ENCODE peak calls at places on chromosomes 7 and 10, in eight cellular contexts. F is fibroblast of lung, B is tibial artery, S is lung, T is uterus, D is lower lobe of right lung, J is PC-3, Q is cardiac muscle cell. R is an unnamed sample.

GRCh38 chr7:86976958-86977357 is 82.5 kb downstream of the ELAPOR2 start:
- DNase-seq in B (no peak), D (no peak), J (no peak), T (no peak), Q (no peak), F (no peak), S (no peak), R (no peak)

GRCh38 chr10:37975407-37975991 is 948 bp downstream of the ZNF25 start:
- DNase-seq in T (no peak), J (peak; percentile 20), F (peak; percentile 34), S (no peak), Q (peak; percentile 0), B (no peak), D (no peak), R (no peak)

GRCh38 chr7:142181211-142181610 is 69.7 kb downstream of the MGAM2 start:
- DNase-seq in B (no peak), D (no peak), Q (no peak), S (no peak), J (no peak), F (no peak), T (no peak), R (no peak)

GRCh38 chr7:157228864-157229422 is 90.2 kb downstream of the UBE3C start:
- DNase-seq in T (no peak), J (peak; percentile 45), Q (peak; percentile 37), B (no peak), F (peak; percentile 40), D (no peak), S (no peak), R (no peak)

GRCh38 chr10:50990568-50991495 is 83.5 kb upstream of the PRKG1 start:
- DNase-seq in J (peak; percentile 87), F (peak; percentile 97), D (peak; percentile 48), Q (peak; percentile 74), S (peak; percentile 46), B (peak; percentile 82), T (peak; percentile 57), R (no peak)

GRCh38 chr7:91398341-91398740 is 134.1 kb downstream of the FZD1 start:
- DNase-seq in J (no peak), F (no peak), B (no peak), T (no peak), S (no peak), Q (no peak), D (no peak), R (no peak)

GRCh38 chr7:121385800-121386179 is 10.3 kb downstream of the FAM3C start:
- DNase-seq in Q (peak; percentile 34), S (no peak), D (no peak), T (no peak), B (no peak), F (peak; percentile 11), J (no peak), R (no peak)

GRCh38 chr7:36057375-36057774 is 95.7 kb upstream of the EEPD1 start:
- DNase-seq in B (no peak), F (no peak), Q (no peak), D (no peak), J (no peak), T (no peak), S (no peak), R (no peak)

GRCh38 chr7:2092279-2092678 is 140.5 kb downstream of the MAD1L1 start:
- DNase-seq in S (no peak), T (no peak), J (peak; percentile 20), D (no peak), Q (no peak), B (no peak), F (no peak), R (no peak)

GRCh38 chr10:127046975-127047877 is 142.0 kb downstream of the DOCK1 start:
- DNase-seq in Q (no peak), S (no peak), B (no peak), T (no peak), D (no peak), F (peak; percentile 64), J (no peak), R (no peak)

GRCh38 chr10:5888352-5888751 is 1.3 kb downstream of the ANKRD16 start:
- DNase-seq in S (no peak), F (peak; percentile 48), D (no peak), B (peak; percentile 4), Q (no peak), T (no peak), J (peak; percentile 8), R (no peak)

GRCh38 chr10:90856964-90857634 is 740 bp downstream of the HTR7 start:
- DNase-seq in T (no peak), Q (no peak), D (no peak), F (no peak), B (no peak), S (no peak), J (no peak), R (no peak)

GRCh38 chr7:157768198-157768597 is 431.4 kb downstream of the DNAJB6 start:
- DNase-seq in D (peak; percentile 38), S (no peak), J (no peak), Q (no peak), B (no peak), F (no peak), T (no peak), R (no peak)

GRCh38 chr10:70234668-70235447 is 1.6 kb upstream of the PPA1 start:
- DNase-seq in F (peak; percentile 79), J (no peak), T (peak; percentile 37), D (no peak), S (no peak), Q (no peak), B (no peak), R (peak; percentile 90)

GRCh38 chr7:1460757-1461639 is 1.7 kb upstream of the MICALL2 start:
- DNase-seq in S (peak; percentile 47), J (peak; percentile 34), B (peak; percentile 91), Q (peak; percentile 38), F (peak; percentile 78), T (peak; percentile 62), D (peak; percentile 77), R (peak; percentile 92)

GRCh38 chr10:32095116-32095733 is 39.0 kb upstream of the KIF5B start:
- DNase-seq in T (no peak), J (peak; percentile 66), Q (no peak), B (no peak), F (peak; percentile 61), S (no peak), D (no peak), R (no peak)

GRCh38 chr7:64959072-64959747 is 31.6 kb downstream of the ZNF117 start:
- DNase-seq in J (no peak), S (no peak), B (no peak), D (no peak), F (no peak), Q (no peak), T (no peak), R (no peak)

GRCh38 chr7:26457702-26458327 is 166.2 kb downstream of the SNX10 start:
- DNase-seq in F (no peak), D (no peak), B (no peak), S (no peak), Q (no peak), J (no peak), T (no peak), R (no peak)

DNA sequence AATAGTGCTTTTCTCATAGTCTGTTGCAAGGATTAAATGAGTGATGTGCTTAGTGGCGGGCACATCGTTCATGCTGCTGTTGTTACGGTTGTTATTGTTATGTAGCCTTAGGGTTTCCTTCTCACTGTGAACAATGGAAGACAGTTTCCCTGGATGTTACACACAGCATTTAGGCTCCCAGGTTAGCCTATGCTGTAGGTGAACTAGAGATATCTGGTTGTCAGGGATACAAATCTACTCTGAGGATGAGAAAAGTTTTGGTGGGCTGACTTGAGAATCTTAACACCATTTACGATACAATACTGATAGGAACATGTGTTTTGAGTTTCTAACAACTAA is 14.7 kb downstream of the SH3PXD2A start:
- DNase-seq in B (no peak), S (no peak), T (no peak), J (no peak), Q (no peak), F (no peak), D (no peak), R (no peak)
- H3K4me3 ChIP-seq in B (no peak overlapping the region), S (no peak overlapping the region), T (no peak overlapping the region), J (no peak overlapping the region), Q (no peak overlapping the region), F (no peak overlapping the region), D (no peak overlapping the region), R (no peak overlapping the region)

GRCh38 chr7:155591055-155591750 is 44.8 kb upstream of the CNPY1 start:
- DNase-seq in Q (no peak), J (peak; percentile 68), B (peak; percentile 53), D (no peak), S (no peak), T (no peak), F (no peak), R (no peak)

GRCh38 chr7:155594163-155594732 is 47.9 kb upstream of the CNPY1 start:
- DNase-seq in J (no peak), B (peak; percentile 48), F (no peak), D (peak; percentile 43), Q (no peak), S (no peak), T (no peak), R (no peak)

GRCh38 chr7:155594961-155595366 is 48.6 kb upstream of the CNPY1 start:
- DNase-seq in S (no peak), F (no peak), Q (no peak), J (no peak), D (peak; percentile 46), T (no peak), B (no peak), R (no peak)

GRCh38 chr7:155590215-155591023 is 44.1 kb upstream of the CNPY1 start:
- DNase-seq in D (peak; percentile 93), S (peak; percentile 78), Q (peak; percentile 45), T (no peak), B (peak; percentile 62), J (no peak), F (no peak), R (no peak)

GRCh38 chr7:155593455-155594162 is 47.2 kb upstream of the CNPY1 start:
- DNase-seq in F (no peak), B (peak; percentile 58), S (no peak), J (no peak), D (peak; percentile 64), T (no peak), Q (no peak), R (no peak)
- H3K4me1 ChIP-seq in F (no peaks in the 10 kb centered on the region), B (no peaks in the 10 kb centered on the region), S (peaks cover 8% of the 10 kb centered on the region), J (peaks cover 9% of the 10 kb centered on the region), D (peaks cover 16% of the 10 kb centered on the region), T (no peaks in the 10 kb centered on the region), Q (peaks cover 7% of the 10 kb centered on the region), R (no peaks in the 10 kb centered on the region)

DNA sequence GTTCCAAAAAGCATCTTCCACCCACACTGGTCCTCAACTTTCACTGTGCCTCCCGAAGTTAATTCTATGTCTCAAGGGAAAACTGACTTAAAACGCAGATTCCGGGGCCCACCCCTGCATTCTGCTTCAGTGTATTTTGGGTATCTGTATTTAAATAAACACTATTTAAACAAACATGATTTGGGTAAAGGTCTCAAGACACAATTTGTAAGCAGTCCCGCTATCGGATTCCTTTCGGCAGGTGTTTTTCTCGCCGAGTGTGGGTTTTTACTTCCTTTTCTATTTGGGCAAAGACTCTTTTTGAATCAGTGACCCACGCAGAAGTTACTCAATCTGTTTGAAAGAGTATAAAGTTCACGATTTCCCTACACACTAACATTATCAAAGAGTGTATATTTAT is 1.2 kb downstream of the PDIA4 start:
- DNase-seq in S (no peak), J (no peak), B (no peak), D (no peak), T (no peak), Q (no peak), F (no peak), R (no peak)
- H3K4me3 ChIP-seq in S (no peak overlapping the region), J (peak overlapping the region; percentile 82), B (peak overlapping the region; percentile 82), D (peak overlapping the region; percentile 83), T (no peak overlapping the region), Q (peak overlapping the region; percentile 88), F (peak overlapping the region; percentile 96), R (peak overlapping the region; percentile 73)

DNA sequence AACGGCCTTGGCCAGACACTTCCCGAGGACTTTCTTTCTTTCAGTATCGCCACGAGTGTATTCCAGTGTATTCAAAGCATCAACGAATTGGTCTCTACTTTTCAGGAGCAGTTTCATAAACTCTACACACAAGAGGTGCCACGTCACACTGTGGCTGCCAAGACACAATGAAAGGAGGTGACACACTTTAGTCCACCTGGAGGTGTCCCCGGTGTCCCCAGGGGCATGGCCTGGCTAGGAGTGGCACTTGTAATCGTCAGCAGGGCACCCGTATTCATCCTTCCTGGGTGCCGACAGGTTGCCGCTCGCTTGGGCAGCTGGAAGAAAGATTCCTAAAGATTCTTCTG is 5.0 kb downstream of the TNS3 start:
- DNase-seq in S (no peak), D (peak; percentile 61), F (no peak), J (no peak), T (no peak), B (no peak), Q (no peak), R (no peak)
- H3K4me1 ChIP-seq in S (peaks cover 42% of the 10 kb centered on the region), D (peaks cover 90% of the 10 kb centered on the region), F (peaks cover 53% of the 10 kb centered on the region), J (peaks cover 86% of the 10 kb centered on the region), T (peaks cover 8% of the 10 kb centered on the region), B (peaks cover 93% of the 10 kb centered on the region), Q (no peaks in the 10 kb centered on the region), R (peaks cover 94% of the 10 kb centered on the region)

R was measured in esophagus muscularis mucosa.